ENCODE peak calls at places on chromosomes 5 and 9, in six cellular contexts. E is IMR-90, I is mesendoderm, R is H9, D is mesenchymal stem cell, B is trophoblast cell. S is an unnamed sample.

GRCh38 chr5:116564322-116564721 is 10.3 kb downstream of the SEMA6A start:
- DNase-seq in D (no peak), I (no peak), B (no peak), R (no peak), E (no peak), S (no peak)

GRCh38 chr5:150560401-150561191 is 52.7 kb downstream of the NDST1 start:
- DNase-seq in D (peak; percentile 86), B (peak; percentile 98), E (peak; percentile 85), R (peak; percentile 80), I (peak; percentile 95), S (peak; percentile 87)

GRCh38 chr5:126531543-126532120 is 63.4 kb downstream of the ALDH7A1 start:
- DNase-seq in E (peak; percentile 62), I (no peak), D (peak; percentile 29), B (no peak), R (no peak), S (no peak)

GRCh38 chr9:128636024-128636390 is 20.6 kb downstream of the DYNC2I2 start:
- DNase-seq in D (no peak), I (peak; percentile 91), B (peak; percentile 91), R (peak; percentile 86), E (no peak), S (no peak)

GRCh38 chr5:142915840-142916424 is 145.8 kb downstream of the ARHGAP26 start:
- DNase-seq in I (peak; percentile 86), D (peak; percentile 30), E (peak; percentile 48), R (peak; percentile 75), B (peak; percentile 69), S (peak; percentile 17)

GRCh38 chr5:176916337-176916736 is 17.2 kb upstream of the HK3 start:
- DNase-seq in D (no peak), R (no peak), I (no peak), B (no peak), E (no peak), S (no peak)

GRCh38 chr9:136782452-136782851 is 8.7 kb upstream of the TMEM141 start:
- DNase-seq in B (no peak), R (no peak), D (no peak), E (no peak), I (no peak), S (no peak)

GRCh38 chr9:99056876-99057664 is 47.8 kb upstream of the TGFBR1 start:
- DNase-seq in E (peak; percentile 91), B (peak; percentile 34), I (no peak), D (peak; percentile 95), R (no peak), S (no peak)

GRCh38 chr5:53110156-53110555 is 599 bp upstream of the MOCS2 start:
- DNase-seq in B (no peak), D (no peak), R (no peak), I (peak; percentile 13), E (no peak), S (no peak)

GRCh38 chr9:109449036-109449798 is 48.9 kb downstream of the PTPN3 start:
- DNase-seq in D (no peak), B (peak; percentile 32), R (no peak), E (no peak), I (no peak), S (no peak)

GRCh38 chr9:91416086-91416712 is 7.4 kb downstream of the NFIL3 start:
- DNase-seq in D (peak; percentile 45), R (no peak), B (no peak), E (peak; percentile 60), I (no peak), S (no peak)

GRCh38 chr5:73273379-73274050 is 100.5 kb downstream of the TMEM174 start:
- DNase-seq in I (no peak), R (no peak), B (no peak), E (no peak), D (no peak), S (no peak)

GRCh38 chr9:109506097-109506712 is 8.1 kb upstream of the PTPN3 start:
- DNase-seq in R (no peak), E (no peak), D (peak; percentile 81), I (no peak), B (no peak), S (no peak)

GRCh38 chr5:15731686-15732085 is 231.7 kb downstream of the FBXL7 start:
- DNase-seq in B (no peak), R (no peak), D (no peak), E (no peak), I (no peak), S (no peak)

GRCh38 chr5:36607114-36607561 is 732 bp downstream of the SLC1A3 start:
- DNase-seq in R (no peak), B (peak; percentile 52), I (peak; percentile 81), E (peak; percentile 30), D (peak; percentile 39), S (peak; percentile 41)

GRCh38 chr9:96868709-96869108 is 14.4 kb upstream of the ZNF782 start:
- DNase-seq in I (no peak), E (no peak), D (no peak), B (peak; percentile 69), R (no peak), S (no peak)

GRCh38 chr9:101336091-101336490 is 48.7 kb downstream of the BAAT start:
- DNase-seq in E (no peak), B (no peak), D (no peak), R (no peak), I (no peak), S (no peak)

GRCh38 chr5:150780180-150780692 is 1.7 kb downstream of the SMIM3 start:
- DNase-seq in B (peak; percentile 24), D (peak; percentile 96), I (no peak), E (peak; percentile 79), R (no peak), S (no peak)

GRCh38 chr5:171309526-171310333 is 682 bp downstream of the TLX3 start:
- DNase-seq in E (no peak), I (peak; percentile 76), R (peak; percentile 78), B (peak; percentile 45), D (no peak), S (no peak)

GRCh38 chr9:70510157-70510770 is 95.8 kb upstream of the KLF9 start:
- DNase-seq in I (peak; percentile 34), D (no peak), B (peak; percentile 25), R (peak; percentile 38), E (no peak), S (peak; percentile 4)

GRCh38 chr9:14075218-14075617 is 238.7 kb downstream of the NFIB start:
- DNase-seq in R (no peak), E (no peak), D (no peak), B (no peak), I (no peak), S (no peak)

GRCh38 chr5:73119492-73120157 is 750 bp upstream of the TMEM171 start:
- DNase-seq in E (no peak), B (no peak), D (peak; percentile 20), I (peak; percentile 40), R (peak; percentile 62), S (no peak)

GRCh38 chr9:91586282-91586681 is 162.7 kb upstream of the NFIL3 start:
- DNase-seq in E (no peak), I (no peak), D (no peak), R (no peak), B (no peak), S (no peak)

GRCh38 chr5:67431191-67431590 is 234.6 kb upstream of the CD180 start:
- DNase-seq in E (no peak), R (no peak), I (no peak), B (peak; percentile 38), D (peak; percentile 61), S (no peak)

GRCh38 chr5:21219255-21219654 is 1231.3 kb upstream of the CDH18 start:
- DNase-seq in R (no peak), B (no peak), D (no peak), I (peak; percentile 5), E (no peak), S (no peak)

GRCh38 chr5:169656125-169656990 is 19.3 kb downstream of the DOCK2 start:
- DNase-seq in D (peak; percentile 69), E (peak; percentile 43), B (peak; percentile 15), R (no peak), I (no peak), S (no peak)

GRCh38 chr5:56900395-56900794 is 9.0 kb upstream of the SETD9 start:
- DNase-seq in D (peak; percentile 59), E (peak; percentile 53), B (no peak), I (no peak), R (no peak), S (no peak)

GRCh38 chr5:92678576-92679105 is 902.4 kb downstream of the NR2F1-AS1 start:
- DNase-seq in D (peak; percentile 6), R (no peak), B (no peak), I (peak; percentile 14), E (no peak), S (no peak)

GRCh38 chr9:124769451-124770358 is 1.4 kb downstream of the NR6A1 start:
- DNase-seq in E (no peak), B (peak; percentile 38), D (peak; percentile 38), I (no peak), R (peak; percentile 65), S (no peak)

GRCh38 chr9:96087669-96088299 is 212.3 kb downstream of the ERCC6L2 start:
- DNase-seq in I (peak; percentile 97), E (no peak), B (no peak), R (peak; percentile 44), D (no peak), S (no peak)

GRCh38 chr9:79572891-79573696 is 1.3 kb downstream of the TLE4 start:
- DNase-seq in E (no peak), B (peak; percentile 50), R (peak; percentile 34), D (peak; percentile 53), I (peak; percentile 27), S (no peak)

GRCh38 chr9:16726718-16727451 is 143.6 kb downstream of the BNC2 start:
- DNase-seq in R (peak; percentile 72), I (peak; percentile 92), E (peak; percentile 83), B (peak; percentile 68), D (peak; percentile 87), S (peak; percentile 77)

GRCh38 chr9:16730162-16730561 is 140.3 kb downstream of the BNC2 start:
- DNase-seq in E (no peak), B (no peak), R (no peak), I (peak; percentile 52), D (no peak), S (no peak)

GRCh38 chr9:16728128-16728505 is 142.4 kb downstream of the BNC2 start:
- DNase-seq in B (no peak), I (no peak), D (peak; percentile 25), R (no peak), E (peak; percentile 27), S (no peak)

GRCh38 chr9:16727452-16728127 is 142.9 kb downstream of the BNC2 start:
- DNase-seq in R (no peak), B (no peak), D (peak; percentile 35), I (peak; percentile 19), E (peak; percentile 39), S (no peak)

GRCh38 chr9:16729656-16730055 is 140.8 kb downstream of the BNC2 start:
- DNase-seq in R (no peak), I (no peak), B (no peak), E (peak; percentile 19), D (peak; percentile 35), S (no peak)
- H3K27me3 ChIP-seq in R (no peaks in the 10 kb centered on the region), I (no peaks in the 10 kb centered on the region), B (no peaks in the 10 kb centered on the region), E (no peaks in the 10 kb centered on the region), D (no peaks in the 10 kb centered on the region), S (peaks cover 3% of the 10 kb centered on the region)

GRCh38 chr9:87446527-87446926 is 51.1 kb upstream of the DAPK1 start:
- DNase-seq in D (no peak), R (no peak), B (no peak), I (no peak), E (no peak), S (no peak)
- H2BK120ac ChIP-seq in D (no peak overlapping the region), R (no peak overlapping the region), B (no peak overlapping the region), I (no peak overlapping the region), E (no peak overlapping the region), S (no peak overlapping the region)

GRCh38 chr9:131105952-131106351 is 9.6 kb downstream of the AIF1L start:
- DNase-seq in D (no peak), B (no peak), R (no peak), I (no peak), E (no peak), S (no peak)
- H4K8ac ChIP-seq in D (no peak overlapping the region), B (no peak overlapping the region), R (no peak overlapping the region), I (no peak overlapping the region), E (no peak overlapping the region), S (no peak overlapping the region)

GRCh38 chr9:126070071-126070470 is 256.6 kb upstream of the MVB12B start:
- DNase-seq in B (no peak), E (no peak), I (no peak), R (no peak), D (no peak), S (no peak)
- H3K27me3 ChIP-seq in B (no peaks in the 10 kb centered on the region), E (peaks cover 32% of the 10 kb centered on the region), I (no peaks in the 10 kb centered on the region), R (no peaks in the 10 kb centered on the region), D (peaks cover 45% of the 10 kb centered on the region), S (no peaks in the 10 kb centered on the region)